ENCODE peak calls at places on chromosomes 12 and 14, in nine cellular contexts. One of them, this sample, is unnamed.
A peak's percentile ranks its signal among the peaks of the same experiment; 100 is the strongest.

GRCh38 chr12:106942775-106943174 is 12.9 kb upstream of the TMEM263 start:
- DNase-seq in GM12865: no peak
- DNase-seq in activated effector memory CD4-positive, alpha-beta T cell treated with Interleukin-2 at 50 U/mL for 16 hours: no peak
- DNase-seq in NCI-H2171: no peak
- DNase-seq in type B pancreatic cell: no peak
- DNase-seq in IMR-90: no peak
- DNase-seq in neural progenitor cell: no peak
- DNase-seq in stimulated activated CD4-positive, alpha-beta T cell treated with anti-CD3 and anti-CD28 coated beads, Interleukin-1b, Interleukin-23, amount 100 ng/mL, for 24 hours: no peak
- DNase-seq in central memory CD4-positive, alpha-beta T cell: no peak
- DNase-seq in this sample: no peak

GRCh38 chr12:124740691-124741137 is 123.0 kb downstream of the SCARB1 start:
- DNase-seq in stimulated activated CD4-positive, alpha-beta T cell treated with anti-CD3 and anti-CD28 coated beads, Interleukin-1b, Interleukin-23, amount 100 ng/mL, for 24 hours: no peak
- DNase-seq in IMR-90: peak; percentile 66
- DNase-seq in GM12865: peak; percentile 21
- DNase-seq in activated effector memory CD4-positive, alpha-beta T cell treated with Interleukin-2 at 50 U/mL for 16 hours: no peak
- DNase-seq in neural progenitor cell: no peak
- DNase-seq in central memory CD4-positive, alpha-beta T cell: no peak
- DNase-seq in type B pancreatic cell: no peak
- DNase-seq in NCI-H2171: no peak
- DNase-seq in this sample: no peak

GRCh38 chr12:3863756-3864155 is 9.4 kb downstream of the PARP11 start:
- DNase-seq in central memory CD4-positive, alpha-beta T cell: no peak
- DNase-seq in type B pancreatic cell: no peak
- DNase-seq in IMR-90: no peak
- DNase-seq in activated effector memory CD4-positive, alpha-beta T cell treated with Interleukin-2 at 50 U/mL for 16 hours: no peak
- DNase-seq in neural progenitor cell: no peak
- DNase-seq in stimulated activated CD4-positive, alpha-beta T cell treated with anti-CD3 and anti-CD28 coated beads, Interleukin-1b, Interleukin-23, amount 100 ng/mL, for 24 hours: no peak
- DNase-seq in NCI-H2171: no peak
- DNase-seq in GM12865: no peak
- DNase-seq in this sample: no peak

GRCh38 chr14:31964490-31964889 is 112.6 kb upstream of the ARHGAP5 start:
- DNase-seq in NCI-H2171: no peak
- DNase-seq in GM12865: no peak
- DNase-seq in central memory CD4-positive, alpha-beta T cell: no peak
- DNase-seq in activated effector memory CD4-positive, alpha-beta T cell treated with Interleukin-2 at 50 U/mL for 16 hours: no peak
- DNase-seq in neural progenitor cell: no peak
- DNase-seq in type B pancreatic cell: no peak
- DNase-seq in stimulated activated CD4-positive, alpha-beta T cell treated with anti-CD3 and anti-CD28 coated beads, Interleukin-1b, Interleukin-23, amount 100 ng/mL, for 24 hours: no peak
- DNase-seq in IMR-90: no peak
- DNase-seq in this sample: no peak

GRCh38 chr12:44774815-44775411 is 101.2 kb downstream of the NELL2 start:
- DNase-seq in type B pancreatic cell: no peak
- DNase-seq in GM12865: peak; percentile 55
- DNase-seq in activated effector memory CD4-positive, alpha-beta T cell treated with Interleukin-2 at 50 U/mL for 16 hours: peak; percentile 34
- DNase-seq in central memory CD4-positive, alpha-beta T cell: peak; percentile 38
- DNase-seq in neural progenitor cell: peak; percentile 68
- DNase-seq in NCI-H2171: no peak
- DNase-seq in stimulated activated CD4-positive, alpha-beta T cell treated with anti-CD3 and anti-CD28 coated beads, Interleukin-1b, Interleukin-23, amount 100 ng/mL, for 24 hours: peak; percentile 47
- DNase-seq in IMR-90: peak; percentile 1
- DNase-seq in this sample: peak; percentile 2

GRCh38 chr12:95197636-95198035 is 19.6 kb downstream of the FGD6 start:
- DNase-seq in IMR-90: no peak
- DNase-seq in activated effector memory CD4-positive, alpha-beta T cell treated with Interleukin-2 at 50 U/mL for 16 hours: no peak
- DNase-seq in stimulated activated CD4-positive, alpha-beta T cell treated with anti-CD3 and anti-CD28 coated beads, Interleukin-1b, Interleukin-23, amount 100 ng/mL, for 24 hours: no peak
- DNase-seq in neural progenitor cell: no peak
- DNase-seq in type B pancreatic cell: no peak
- DNase-seq in central memory CD4-positive, alpha-beta T cell: no peak
- DNase-seq in NCI-H2171: no peak
- DNase-seq in GM12865: no peak
- DNase-seq in this sample: no peak

GRCh38 chr14:61514006-61514830 is 181.1 kb upstream of the HIF1A start:
- DNase-seq in central memory CD4-positive, alpha-beta T cell: no peak
- DNase-seq in GM12865: no peak
- DNase-seq in activated effector memory CD4-positive, alpha-beta T cell treated with Interleukin-2 at 50 U/mL for 16 hours: no peak
- DNase-seq in type B pancreatic cell: no peak
- DNase-seq in NCI-H2171: no peak
- DNase-seq in IMR-90: peak; percentile 37
- DNase-seq in stimulated activated CD4-positive, alpha-beta T cell treated with anti-CD3 and anti-CD28 coated beads, Interleukin-1b, Interleukin-23, amount 100 ng/mL, for 24 hours: no peak
- DNase-seq in neural progenitor cell: no peak
- DNase-seq in this sample: no peak

GRCh38 chr14:75630695-75631452 is 29.8 kb downstream of the ERG28 start:
- DNase-seq in neural progenitor cell: no peak
- DNase-seq in stimulated activated CD4-positive, alpha-beta T cell treated with anti-CD3 and anti-CD28 coated beads, Interleukin-1b, Interleukin-23, amount 100 ng/mL, for 24 hours: no peak
- DNase-seq in GM12865: no peak
- DNase-seq in NCI-H2171: no peak
- DNase-seq in central memory CD4-positive, alpha-beta T cell: no peak
- DNase-seq in type B pancreatic cell: no peak
- DNase-seq in activated effector memory CD4-positive, alpha-beta T cell treated with Interleukin-2 at 50 U/mL for 16 hours: no peak
- DNase-seq in IMR-90: no peak
- DNase-seq in this sample: no peak

GRCh38 chr12:14239350-14239934 is 126.0 kb upstream of the ATF7IP start:
- DNase-seq in stimulated activated CD4-positive, alpha-beta T cell treated with anti-CD3 and anti-CD28 coated beads, Interleukin-1b, Interleukin-23, amount 100 ng/mL, for 24 hours: no peak
- DNase-seq in central memory CD4-positive, alpha-beta T cell: peak; percentile 25
- DNase-seq in neural progenitor cell: no peak
- DNase-seq in IMR-90: no peak
- DNase-seq in type B pancreatic cell: peak; percentile 69
- DNase-seq in activated effector memory CD4-positive, alpha-beta T cell treated with Interleukin-2 at 50 U/mL for 16 hours: no peak
- DNase-seq in NCI-H2171: no peak
- DNase-seq in GM12865: peak; percentile 86
- DNase-seq in this sample: peak; percentile 38

GRCh38 chr12:103530352-103530751 is 34.6 kb upstream of the C12orf42 start:
- DNase-seq in central memory CD4-positive, alpha-beta T cell: no peak
- DNase-seq in NCI-H2171: peak; percentile 60
- DNase-seq in GM12865: peak; percentile 70
- DNase-seq in activated effector memory CD4-positive, alpha-beta T cell treated with Interleukin-2 at 50 U/mL for 16 hours: no peak
- DNase-seq in type B pancreatic cell: no peak
- DNase-seq in IMR-90: no peak
- DNase-seq in stimulated activated CD4-positive, alpha-beta T cell treated with anti-CD3 and anti-CD28 coated beads, Interleukin-1b, Interleukin-23, amount 100 ng/mL, for 24 hours: no peak
- DNase-seq in neural progenitor cell: peak; percentile 26
- DNase-seq in this sample: no peak

GRCh38 chr12:71430756-71431155 is 8.8 kb upstream of the LGR5 start:
- DNase-seq in stimulated activated CD4-positive, alpha-beta T cell treated with anti-CD3 and anti-CD28 coated beads, Interleukin-1b, Interleukin-23, amount 100 ng/mL, for 24 hours: no peak
- DNase-seq in GM12865: no peak
- DNase-seq in activated effector memory CD4-positive, alpha-beta T cell treated with Interleukin-2 at 50 U/mL for 16 hours: no peak
- DNase-seq in type B pancreatic cell: no peak
- DNase-seq in central memory CD4-positive, alpha-beta T cell: no peak
- DNase-seq in neural progenitor cell: no peak
- DNase-seq in IMR-90: no peak
- DNase-seq in NCI-H2171: no peak
- DNase-seq in this sample: no peak

GRCh38 chr14:89986475-89986874 is 30.7 kb downstream of the TDP1 start:
- DNase-seq in stimulated activated CD4-positive, alpha-beta T cell treated with anti-CD3 and anti-CD28 coated beads, Interleukin-1b, Interleukin-23, amount 100 ng/mL, for 24 hours: no peak
- DNase-seq in type B pancreatic cell: no peak
- DNase-seq in IMR-90: no peak
- DNase-seq in NCI-H2171: no peak
- DNase-seq in GM12865: no peak
- DNase-seq in neural progenitor cell: no peak
- DNase-seq in central memory CD4-positive, alpha-beta T cell: no peak
- DNase-seq in activated effector memory CD4-positive, alpha-beta T cell treated with Interleukin-2 at 50 U/mL for 16 hours: no peak
- DNase-seq in this sample: no peak

GRCh38 chr12:111180830-111181726 is 187.8 kb downstream of the PHETA1 start:
- DNase-seq in GM12865: no peak
- DNase-seq in type B pancreatic cell: no peak
- DNase-seq in stimulated activated CD4-positive, alpha-beta T cell treated with anti-CD3 and anti-CD28 coated beads, Interleukin-1b, Interleukin-23, amount 100 ng/mL, for 24 hours: no peak
- DNase-seq in neural progenitor cell: no peak
- DNase-seq in IMR-90: peak; percentile 4
- DNase-seq in activated effector memory CD4-positive, alpha-beta T cell treated with Interleukin-2 at 50 U/mL for 16 hours: no peak
- DNase-seq in NCI-H2171: peak; percentile 94
- DNase-seq in central memory CD4-positive, alpha-beta T cell: no peak
- DNase-seq in this sample: peak; percentile 1

GRCh38 chr12:2768224-2768961 is 26.4 kb upstream of the FKBP4 start:
- DNase-seq in type B pancreatic cell: no peak
- DNase-seq in central memory CD4-positive, alpha-beta T cell: no peak
- DNase-seq in neural progenitor cell: no peak
- DNase-seq in NCI-H2171: no peak
- DNase-seq in activated effector memory CD4-positive, alpha-beta T cell treated with Interleukin-2 at 50 U/mL for 16 hours: no peak
- DNase-seq in IMR-90: no peak
- DNase-seq in GM12865: peak; percentile 13
- DNase-seq in stimulated activated CD4-positive, alpha-beta T cell treated with anti-CD3 and anti-CD28 coated beads, Interleukin-1b, Interleukin-23, amount 100 ng/mL, for 24 hours: no peak
- DNase-seq in this sample: no peak

GRCh38 chr12:78226763-78227162 is 396.1 kb downstream of the NAV3 start:
- DNase-seq in central memory CD4-positive, alpha-beta T cell: no peak
- DNase-seq in activated effector memory CD4-positive, alpha-beta T cell treated with Interleukin-2 at 50 U/mL for 16 hours: no peak
- DNase-seq in stimulated activated CD4-positive, alpha-beta T cell treated with anti-CD3 and anti-CD28 coated beads, Interleukin-1b, Interleukin-23, amount 100 ng/mL, for 24 hours: no peak
- DNase-seq in neural progenitor cell: no peak
- DNase-seq in GM12865: no peak
- DNase-seq in IMR-90: no peak
- DNase-seq in NCI-H2171: no peak
- DNase-seq in type B pancreatic cell: no peak
- DNase-seq in this sample: no peak

GRCh38 chr12:116010467-116010866 is 267.0 kb downstream of the MED13L start:
- DNase-seq in activated effector memory CD4-positive, alpha-beta T cell treated with Interleukin-2 at 50 U/mL for 16 hours: no peak
- DNase-seq in type B pancreatic cell: no peak
- DNase-seq in GM12865: no peak
- DNase-seq in neural progenitor cell: no peak
- DNase-seq in central memory CD4-positive, alpha-beta T cell: no peak
- DNase-seq in IMR-90: no peak
- DNase-seq in stimulated activated CD4-positive, alpha-beta T cell treated with anti-CD3 and anti-CD28 coated beads, Interleukin-1b, Interleukin-23, amount 100 ng/mL, for 24 hours: no peak
- DNase-seq in NCI-H2171: no peak
- DNase-seq in this sample: no peak

GRCh38 chr12:86601550-86602308 is 345.5 kb upstream of the MGAT4C start:
- DNase-seq in IMR-90: no peak
- DNase-seq in activated effector memory CD4-positive, alpha-beta T cell treated with Interleukin-2 at 50 U/mL for 16 hours: no peak
- DNase-seq in NCI-H2171: no peak
- DNase-seq in stimulated activated CD4-positive, alpha-beta T cell treated with anti-CD3 and anti-CD28 coated beads, Interleukin-1b, Interleukin-23, amount 100 ng/mL, for 24 hours: no peak
- DNase-seq in neural progenitor cell: no peak
- DNase-seq in GM12865: no peak
- DNase-seq in type B pancreatic cell: no peak
- DNase-seq in central memory CD4-positive, alpha-beta T cell: no peak
- DNase-seq in this sample: no peak

GRCh38 chr14:50082308-50082742 is 34.0 kb downstream of the VCPKMT start:
- DNase-seq in stimulated activated CD4-positive, alpha-beta T cell treated with anti-CD3 and anti-CD28 coated beads, Interleukin-1b, Interleukin-23, amount 100 ng/mL, for 24 hours: no peak
- DNase-seq in IMR-90: no peak
- DNase-seq in neural progenitor cell: no peak
- DNase-seq in GM12865: peak; percentile 47
- DNase-seq in activated effector memory CD4-positive, alpha-beta T cell treated with Interleukin-2 at 50 U/mL for 16 hours: peak; percentile 42
- DNase-seq in type B pancreatic cell: no peak
- DNase-seq in NCI-H2171: no peak
- DNase-seq in central memory CD4-positive, alpha-beta T cell: peak; percentile 80
- DNase-seq in this sample: no peak

GRCh38 chr12:11780521-11781101 is 131.1 kb downstream of the ETV6 start:
- DNase-seq in GM12865: peak; percentile 93
- DNase-seq in neural progenitor cell: no peak
- DNase-seq in central memory CD4-positive, alpha-beta T cell: no peak
- DNase-seq in type B pancreatic cell: no peak
- DNase-seq in stimulated activated CD4-positive, alpha-beta T cell treated with anti-CD3 and anti-CD28 coated beads, Interleukin-1b, Interleukin-23, amount 100 ng/mL, for 24 hours: no peak
- DNase-seq in activated effector memory CD4-positive, alpha-beta T cell treated with Interleukin-2 at 50 U/mL for 16 hours: no peak
- DNase-seq in NCI-H2171: no peak
- DNase-seq in IMR-90: no peak
- DNase-seq in this sample: no peak

GRCh38 chr12:47082963-47083621 is 3.3 kb upstream of the AMIGO2 start:
- DNase-seq in neural progenitor cell: no peak
- DNase-seq in type B pancreatic cell: no peak
- DNase-seq in stimulated activated CD4-positive, alpha-beta T cell treated with anti-CD3 and anti-CD28 coated beads, Interleukin-1b, Interleukin-23, amount 100 ng/mL, for 24 hours: no peak
- DNase-seq in GM12865: no peak
- DNase-seq in NCI-H2171: no peak
- DNase-seq in activated effector memory CD4-positive, alpha-beta T cell treated with Interleukin-2 at 50 U/mL for 16 hours: no peak
- DNase-seq in central memory CD4-positive, alpha-beta T cell: no peak
- DNase-seq in IMR-90: peak; percentile 95
- DNase-seq in this sample: peak; percentile 74

GRCh38 chr12:93156091-93156490 is 221.6 kb upstream of the NUDT4 start:
- DNase-seq in neural progenitor cell: no peak
- DNase-seq in IMR-90: no peak
- DNase-seq in NCI-H2171: no peak
- DNase-seq in type B pancreatic cell: no peak
- DNase-seq in activated effector memory CD4-positive, alpha-beta T cell treated with Interleukin-2 at 50 U/mL for 16 hours: no peak
- DNase-seq in GM12865: no peak
- DNase-seq in stimulated activated CD4-positive, alpha-beta T cell treated with anti-CD3 and anti-CD28 coated beads, Interleukin-1b, Interleukin-23, amount 100 ng/mL, for 24 hours: no peak
- DNase-seq in central memory CD4-positive, alpha-beta T cell: no peak
- DNase-seq in this sample: no peak

GRCh38 chr12:95227818-95228356 is 10.3 kb downstream of the VEZT start:
- DNase-seq in stimulated activated CD4-positive, alpha-beta T cell treated with anti-CD3 and anti-CD28 coated beads, Interleukin-1b, Interleukin-23, amount 100 ng/mL, for 24 hours: no peak
- DNase-seq in activated effector memory CD4-positive, alpha-beta T cell treated with Interleukin-2 at 50 U/mL for 16 hours: no peak
- DNase-seq in NCI-H2171: no peak
- DNase-seq in central memory CD4-positive, alpha-beta T cell: no peak
- DNase-seq in IMR-90: no peak
- DNase-seq in type B pancreatic cell: no peak
- DNase-seq in neural progenitor cell: no peak
- DNase-seq in GM12865: no peak
- DNase-seq in this sample: no peak

GRCh38 chr12:16603916-16604575 is 1.9 kb downstream of the LMO3 start:
- DNase-seq in NCI-H2171: no peak
- DNase-seq in stimulated activated CD4-positive, alpha-beta T cell treated with anti-CD3 and anti-CD28 coated beads, Interleukin-1b, Interleukin-23, amount 100 ng/mL, for 24 hours: no peak
- DNase-seq in type B pancreatic cell: no peak
- DNase-seq in activated effector memory CD4-positive, alpha-beta T cell treated with Interleukin-2 at 50 U/mL for 16 hours: no peak
- DNase-seq in IMR-90: no peak
- DNase-seq in central memory CD4-positive, alpha-beta T cell: no peak
- DNase-seq in neural progenitor cell: peak; percentile 84
- DNase-seq in GM12865: no peak
- DNase-seq in this sample: no peak